ENCODE peak calls at places on chromosomes 6 and 20, in ten cellular contexts. One of them, this sample, is unnamed.

GRCh38 chr6:134216304-134217029 is 101.4 kb downstream of the SGK1 start:
- DNase-seq in GOT3: no peak
- DNase-seq in amniotic stem cell: no peak
- DNase-seq in H1: no peak
- DNase-seq in fibroblast of the conjunctiva: no peak
- DNase-seq in anterior cingulate cortex: no peak
- DNase-seq in stimulated activated CD8-positive, alpha-beta memory T cell treated with anti-CD3 and anti-CD28 coated beads, Interleukin-7, amount 100 ng/mL, for 1 hour: no peak
- DNase-seq in stimulated activated effector memory CD8-positive, alpha-beta T cell treated with anti-CD3 and anti-CD28 coated beads, Interleukin-12 subunit alpha, Interleukin-12 subunit beta, amount 100 ng/mL, for 72 hours: no peak
- DNase-seq in LoVo: no peak
- DNase-seq in neural crest cell: no peak
- DNase-seq in this sample: no peak

GRCh38 chr20:10218536-10219451 is at the start of gene SNAP25:
- DNase-seq in stimulated activated effector memory CD8-positive, alpha-beta T cell treated with anti-CD3 and anti-CD28 coated beads, Interleukin-12 subunit alpha, Interleukin-12 subunit beta, amount 100 ng/mL, for 72 hours: peak; percentile 58
- DNase-seq in amniotic stem cell: no peak
- DNase-seq in GOT3: peak; percentile 63
- DNase-seq in stimulated activated CD8-positive, alpha-beta memory T cell treated with anti-CD3 and anti-CD28 coated beads, Interleukin-7, amount 100 ng/mL, for 1 hour: no peak
- DNase-seq in anterior cingulate cortex: peak; percentile 83
- DNase-seq in H1: peak; percentile 87
- DNase-seq in LoVo: no peak
- DNase-seq in neural crest cell: peak; percentile 78
- DNase-seq in fibroblast of the conjunctiva: peak; percentile 70
- DNase-seq in this sample: no peak

GRCh38 chr6:10412165-10412947 is 2.5 kb downstream of the TFAP2A start:
- DNase-seq in amniotic stem cell: peak; percentile 96
- DNase-seq in neural crest cell: no peak
- DNase-seq in LoVo: peak; percentile 78
- DNase-seq in stimulated activated CD8-positive, alpha-beta memory T cell treated with anti-CD3 and anti-CD28 coated beads, Interleukin-7, amount 100 ng/mL, for 1 hour: no peak
- DNase-seq in fibroblast of the conjunctiva: peak; percentile 78
- DNase-seq in anterior cingulate cortex: no peak
- DNase-seq in GOT3: peak; percentile 58
- DNase-seq in H1: peak; percentile 86
- DNase-seq in stimulated activated effector memory CD8-positive, alpha-beta T cell treated with anti-CD3 and anti-CD28 coated beads, Interleukin-12 subunit alpha, Interleukin-12 subunit beta, amount 100 ng/mL, for 72 hours: peak; percentile 70
- DNase-seq in this sample: peak; percentile 59

GRCh38 chr6:160057080-160057479 is 64.5 kb upstream of the SLC22A1 start:
- DNase-seq in GOT3: no peak
- DNase-seq in fibroblast of the conjunctiva: no peak
- DNase-seq in amniotic stem cell: no peak
- DNase-seq in anterior cingulate cortex: no peak
- DNase-seq in stimulated activated effector memory CD8-positive, alpha-beta T cell treated with anti-CD3 and anti-CD28 coated beads, Interleukin-12 subunit alpha, Interleukin-12 subunit beta, amount 100 ng/mL, for 72 hours: no peak
- DNase-seq in stimulated activated CD8-positive, alpha-beta memory T cell treated with anti-CD3 and anti-CD28 coated beads, Interleukin-7, amount 100 ng/mL, for 1 hour: no peak
- DNase-seq in LoVo: no peak
- DNase-seq in H1: no peak
- DNase-seq in neural crest cell: no peak
- DNase-seq in this sample: no peak

GRCh38 chr20:20195011-20195705 is 142.8 kb downstream of the CFAP61 start:
- DNase-seq in stimulated activated CD8-positive, alpha-beta memory T cell treated with anti-CD3 and anti-CD28 coated beads, Interleukin-7, amount 100 ng/mL, for 1 hour: no peak
- DNase-seq in amniotic stem cell: no peak
- DNase-seq in neural crest cell: no peak
- DNase-seq in fibroblast of the conjunctiva: no peak
- DNase-seq in anterior cingulate cortex: no peak
- DNase-seq in stimulated activated effector memory CD8-positive, alpha-beta T cell treated with anti-CD3 and anti-CD28 coated beads, Interleukin-12 subunit alpha, Interleukin-12 subunit beta, amount 100 ng/mL, for 72 hours: no peak
- DNase-seq in LoVo: no peak
- DNase-seq in H1: no peak
- DNase-seq in GOT3: no peak
- DNase-seq in this sample: no peak

GRCh38 chr6:82882363-82883033 is 183.1 kb downstream of the UBE3D start:
- DNase-seq in stimulated activated CD8-positive, alpha-beta memory T cell treated with anti-CD3 and anti-CD28 coated beads, Interleukin-7, amount 100 ng/mL, for 1 hour: no peak
- DNase-seq in anterior cingulate cortex: no peak
- DNase-seq in H1: no peak
- DNase-seq in neural crest cell: no peak
- DNase-seq in LoVo: no peak
- DNase-seq in GOT3: no peak
- DNase-seq in fibroblast of the conjunctiva: no peak
- DNase-seq in stimulated activated effector memory CD8-positive, alpha-beta T cell treated with anti-CD3 and anti-CD28 coated beads, Interleukin-12 subunit alpha, Interleukin-12 subunit beta, amount 100 ng/mL, for 72 hours: no peak
- DNase-seq in amniotic stem cell: no peak
- DNase-seq in this sample: no peak

GRCh38 chr6:136571065-136571464 is 20.8 kb upstream of the MAP7 start:
- DNase-seq in LoVo: no peak
- DNase-seq in fibroblast of the conjunctiva: no peak
- DNase-seq in anterior cingulate cortex: no peak
- DNase-seq in neural crest cell: no peak
- DNase-seq in GOT3: no peak
- DNase-seq in H1: no peak
- DNase-seq in stimulated activated CD8-positive, alpha-beta memory T cell treated with anti-CD3 and anti-CD28 coated beads, Interleukin-7, amount 100 ng/mL, for 1 hour: no peak
- DNase-seq in amniotic stem cell: no peak
- DNase-seq in stimulated activated effector memory CD8-positive, alpha-beta T cell treated with anti-CD3 and anti-CD28 coated beads, Interleukin-12 subunit alpha, Interleukin-12 subunit beta, amount 100 ng/mL, for 72 hours: no peak
- DNase-seq in this sample: no peak

GRCh38 chr6:169589699-169590257 is 112.1 kb downstream of the WDR27 start:
- DNase-seq in fibroblast of the conjunctiva: no peak
- DNase-seq in stimulated activated CD8-positive, alpha-beta memory T cell treated with anti-CD3 and anti-CD28 coated beads, Interleukin-7, amount 100 ng/mL, for 1 hour: no peak
- DNase-seq in H1: no peak
- DNase-seq in neural crest cell: no peak
- DNase-seq in GOT3: no peak
- DNase-seq in stimulated activated effector memory CD8-positive, alpha-beta T cell treated with anti-CD3 and anti-CD28 coated beads, Interleukin-12 subunit alpha, Interleukin-12 subunit beta, amount 100 ng/mL, for 72 hours: no peak
- DNase-seq in amniotic stem cell: no peak
- DNase-seq in LoVo: no peak
- DNase-seq in anterior cingulate cortex: no peak
- DNase-seq in this sample: no peak

GRCh38 chr20:64001607-64002011 is 20.7 kb downstream of the PRPF6 start:
- DNase-seq in GOT3: no peak
- DNase-seq in stimulated activated effector memory CD8-positive, alpha-beta T cell treated with anti-CD3 and anti-CD28 coated beads, Interleukin-12 subunit alpha, Interleukin-12 subunit beta, amount 100 ng/mL, for 72 hours: no peak
- DNase-seq in LoVo: no peak
- DNase-seq in fibroblast of the conjunctiva: no peak
- DNase-seq in neural crest cell: no peak
- DNase-seq in H1: no peak
- DNase-seq in amniotic stem cell: no peak
- DNase-seq in anterior cingulate cortex: no peak
- DNase-seq in stimulated activated CD8-positive, alpha-beta memory T cell treated with anti-CD3 and anti-CD28 coated beads, Interleukin-7, amount 100 ng/mL, for 1 hour: no peak
- DNase-seq in this sample: no peak

GRCh38 chr6:30493643-30494250 is 4.4 kb downstream of the HLA-E start:
- DNase-seq in GOT3: no peak
- DNase-seq in stimulated activated effector memory CD8-positive, alpha-beta T cell treated with anti-CD3 and anti-CD28 coated beads, Interleukin-12 subunit alpha, Interleukin-12 subunit beta, amount 100 ng/mL, for 72 hours: no peak
- DNase-seq in H1: peak; percentile 82
- DNase-seq in fibroblast of the conjunctiva: no peak
- DNase-seq in LoVo: no peak
- DNase-seq in amniotic stem cell: no peak
- DNase-seq in stimulated activated CD8-positive, alpha-beta memory T cell treated with anti-CD3 and anti-CD28 coated beads, Interleukin-7, amount 100 ng/mL, for 1 hour: no peak
- DNase-seq in anterior cingulate cortex: no peak
- DNase-seq in neural crest cell: no peak
- DNase-seq in this sample: no peak

GRCh38 chr20:38067717-38068365 is 34.3 kb downstream of the RPRD1B start:
- DNase-seq in amniotic stem cell: no peak
- DNase-seq in H1: no peak
- DNase-seq in anterior cingulate cortex: no peak
- DNase-seq in stimulated activated CD8-positive, alpha-beta memory T cell treated with anti-CD3 and anti-CD28 coated beads, Interleukin-7, amount 100 ng/mL, for 1 hour: no peak
- DNase-seq in fibroblast of the conjunctiva: no peak
- DNase-seq in stimulated activated effector memory CD8-positive, alpha-beta T cell treated with anti-CD3 and anti-CD28 coated beads, Interleukin-12 subunit alpha, Interleukin-12 subunit beta, amount 100 ng/mL, for 72 hours: no peak
- DNase-seq in GOT3: no peak
- DNase-seq in LoVo: no peak
- DNase-seq in neural crest cell: no peak
- DNase-seq in this sample: no peak

GRCh38 chr6:35596448-35597442 is 84.0 kb upstream of the TULP1 start:
- DNase-seq in stimulated activated CD8-positive, alpha-beta memory T cell treated with anti-CD3 and anti-CD28 coated beads, Interleukin-7, amount 100 ng/mL, for 1 hour: no peak
- DNase-seq in GOT3: no peak
- DNase-seq in neural crest cell: no peak
- DNase-seq in stimulated activated effector memory CD8-positive, alpha-beta T cell treated with anti-CD3 and anti-CD28 coated beads, Interleukin-12 subunit alpha, Interleukin-12 subunit beta, amount 100 ng/mL, for 72 hours: no peak
- DNase-seq in LoVo: peak; percentile 8
- DNase-seq in fibroblast of the conjunctiva: peak; percentile 77
- DNase-seq in anterior cingulate cortex: no peak
- DNase-seq in H1: no peak
- DNase-seq in amniotic stem cell: peak; percentile 6
- DNase-seq in this sample: peak; percentile 7

GRCh38 chr6:23445157-23445710 is 680.8 kb upstream of the NRSN1 start:
- DNase-seq in stimulated activated effector memory CD8-positive, alpha-beta T cell treated with anti-CD3 and anti-CD28 coated beads, Interleukin-12 subunit alpha, Interleukin-12 subunit beta, amount 100 ng/mL, for 72 hours: no peak
- DNase-seq in GOT3: no peak
- DNase-seq in LoVo: no peak
- DNase-seq in amniotic stem cell: no peak
- DNase-seq in neural crest cell: no peak
- DNase-seq in stimulated activated CD8-positive, alpha-beta memory T cell treated with anti-CD3 and anti-CD28 coated beads, Interleukin-7, amount 100 ng/mL, for 1 hour: no peak
- DNase-seq in anterior cingulate cortex: no peak
- DNase-seq in H1: no peak
- DNase-seq in fibroblast of the conjunctiva: peak; percentile 70
- DNase-seq in this sample: no peak

GRCh38 chr20:37999526-38000263 is 33.6 kb downstream of the TTI1 start:
- DNase-seq in stimulated activated effector memory CD8-positive, alpha-beta T cell treated with anti-CD3 and anti-CD28 coated beads, Interleukin-12 subunit alpha, Interleukin-12 subunit beta, amount 100 ng/mL, for 72 hours: no peak
- DNase-seq in neural crest cell: no peak
- DNase-seq in LoVo: no peak
- DNase-seq in GOT3: no peak
- DNase-seq in fibroblast of the conjunctiva: no peak
- DNase-seq in amniotic stem cell: no peak
- DNase-seq in H1: no peak
- DNase-seq in stimulated activated CD8-positive, alpha-beta memory T cell treated with anti-CD3 and anti-CD28 coated beads, Interleukin-7, amount 100 ng/mL, for 1 hour: no peak
- DNase-seq in anterior cingulate cortex: no peak
- DNase-seq in this sample: no peak

GRCh38 chr20:8808180-8808535 is 260.7 kb upstream of the PLCB4 start:
- DNase-seq in GOT3: no peak
- DNase-seq in stimulated activated CD8-positive, alpha-beta memory T cell treated with anti-CD3 and anti-CD28 coated beads, Interleukin-7, amount 100 ng/mL, for 1 hour: no peak
- DNase-seq in stimulated activated effector memory CD8-positive, alpha-beta T cell treated with anti-CD3 and anti-CD28 coated beads, Interleukin-12 subunit alpha, Interleukin-12 subunit beta, amount 100 ng/mL, for 72 hours: no peak
- DNase-seq in fibroblast of the conjunctiva: no peak
- DNase-seq in amniotic stem cell: no peak
- DNase-seq in neural crest cell: no peak
- DNase-seq in anterior cingulate cortex: no peak
- DNase-seq in LoVo: no peak
- DNase-seq in H1: no peak
- DNase-seq in this sample: no peak

GRCh38 chr6:111437573-111437972 is 45.4 kb downstream of the REV3L start:
- DNase-seq in H1: no peak
- DNase-seq in anterior cingulate cortex: no peak
- DNase-seq in GOT3: no peak
- DNase-seq in neural crest cell: no peak
- DNase-seq in amniotic stem cell: no peak
- DNase-seq in stimulated activated CD8-positive, alpha-beta memory T cell treated with anti-CD3 and anti-CD28 coated beads, Interleukin-7, amount 100 ng/mL, for 1 hour: no peak
- DNase-seq in stimulated activated effector memory CD8-positive, alpha-beta T cell treated with anti-CD3 and anti-CD28 coated beads, Interleukin-12 subunit alpha, Interleukin-12 subunit beta, amount 100 ng/mL, for 72 hours: no peak
- DNase-seq in fibroblast of the conjunctiva: no peak
- DNase-seq in LoVo: no peak
- DNase-seq in this sample: no peak

This sample was measured in PC-9.